ENCODE peak calls at places on chromosome 19, in four cellular contexts. P, L, T and N are unnamed samples.

GRCh38 chr19:19460761-19461265 is 54.5 kb downstream of the TSSK6 start:
- DNase-seq in P (no peak), L (no peak), T (no peak), N (no peak)

GRCh38 chr19:29524912-29525870 is 603 bp upstream of the VSTM2B start:
- DNase-seq in P (no peak), L (no peak), T (no peak), N (no peak)

GRCh38 chr19:47309038-47309437 is 623 bp upstream of the C5AR1 start:
- DNase-seq in P (no peak), L (no peak), T (no peak), N (no peak)

GRCh38 chr19:33171916-33172359 is 22.2 kb upstream of the LRP3 start:
- DNase-seq in P (peak), L (no peak), T (no peak), N (no peak)

GRCh38 chr19:8887364-8887763 is 55.2 kb downstream of the MBD3L1 start:
- DNase-seq in P (no peak), L (no peak), T (no peak), N (no peak)

GRCh38 chr19:8631425-8631819 is 989 bp downstream of the NFILZ start:
- DNase-seq in P (peak), L (no peak), T (peak), N (no peak)

GRCh38 chr19:5397804-5398692 is 57.2 kb upstream of the ZNRF4 start:
- DNase-seq in P (peak), L (no peak), T (peak), N (peak)

GRCh38 chr19:15869109-15869555 is 28.7 kb downstream of the CYP4F2 start:
- DNase-seq in P (peak), L (no peak), T (peak), N (peak)

GRCh38 chr19:1046836-1047695 is 7.2 kb downstream of the ABCA7 start:
- DNase-seq in P (no peak), L (no peak), T (no peak), N (no peak)

GRCh38 chr19:55703790-55704215 is 28.8 kb downstream of the EPN1 start:
- DNase-seq in P (peak), L (no peak), T (no peak), N (peak)

GRCh38 chr19:18487576-18488402 is 34.1 kb downstream of the ELL start:
- DNase-seq in P (no peak), L (no peak), T (no peak), N (no peak)

DNA sequence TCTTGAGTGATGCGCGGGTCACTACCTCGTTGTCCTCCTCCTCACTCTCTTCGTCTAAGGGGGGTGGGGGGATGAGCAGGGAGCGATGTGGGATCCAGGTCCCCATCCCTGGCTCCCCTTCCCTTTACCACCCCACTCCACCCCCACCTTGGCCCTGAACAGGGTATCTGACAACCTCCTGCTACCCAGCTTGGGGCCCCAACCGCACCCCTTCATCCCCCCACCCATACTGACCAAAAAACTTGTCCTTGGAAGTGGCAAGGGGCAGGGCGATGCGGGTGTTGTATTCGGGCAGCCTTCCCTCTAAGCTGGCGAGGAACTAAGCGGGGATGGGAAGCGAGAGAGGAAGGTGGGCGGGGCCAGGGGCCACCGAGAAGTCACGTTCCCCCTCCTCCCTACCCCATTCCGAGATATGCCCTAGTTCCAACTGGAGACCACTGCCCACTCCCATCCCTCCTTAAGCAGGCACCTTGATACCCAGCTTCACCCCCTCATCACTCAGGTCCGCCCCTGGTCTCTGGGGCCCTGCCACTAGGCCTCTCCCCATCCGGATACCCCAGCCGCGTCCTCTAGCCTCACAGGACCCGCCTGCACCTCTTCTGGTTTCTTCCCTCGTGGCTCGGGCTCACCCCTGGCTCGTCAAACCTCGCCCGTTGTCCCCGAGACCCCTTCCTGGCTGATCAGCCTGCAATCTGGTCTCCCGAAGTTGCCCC is 1.9 kb upstream of the RGL3 start:
- DNase-seq in P (no peak), L (no peak), T (no peak), N (no peak)
- TF ChIP-seq CHD4 in P (no peak), L (no peak), T (no peak), N (no peak)

GRCh38 chr19:13983213-13983889 is 22.8 kb downstream of the RFX1 start:
- DNase-seq in P (no peak), L (no peak), T (no peak), N (no peak)
- TF ChIP-seq USF2 in P (no peak), L (no peak), T (no peak), N (no peak)

DNA sequence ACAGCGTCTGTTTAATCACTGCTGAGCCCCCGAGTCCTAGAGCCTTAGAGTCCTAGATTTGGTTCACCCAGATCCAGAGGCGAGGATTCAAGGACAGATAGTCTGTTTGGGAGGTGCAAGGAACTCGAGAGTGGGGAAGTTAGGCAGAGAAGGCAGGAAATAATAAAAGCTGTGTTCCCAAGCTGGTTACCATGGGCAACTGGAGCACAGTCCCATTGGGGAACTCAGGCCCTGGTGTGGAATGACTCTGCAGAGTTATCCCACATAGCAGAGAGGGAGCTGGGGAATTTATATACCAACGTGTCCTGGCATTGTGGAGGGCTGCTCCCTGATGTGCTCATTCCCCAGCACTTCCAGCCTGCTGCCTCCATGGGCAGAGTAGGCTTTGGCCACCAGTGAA is 9.7 kb downstream of the IGSF23 start:
- DNase-seq in P (no peak), L (no peak), T (no peak), N (no peak)
- TF ChIP-seq CHD4 in P (no peak), L (no peak), T (no peak), N (no peak)

GRCh38 chr19:36142496-36142895 is 2.6 kb downstream of the CAPNS1 start:
- DNase-seq in P (no peak), L (no peak), T (no peak), N (no peak)
- TF ChIP-seq USF2 in P (no peak), L (no peak), T (no peak), N (no peak)

DNA sequence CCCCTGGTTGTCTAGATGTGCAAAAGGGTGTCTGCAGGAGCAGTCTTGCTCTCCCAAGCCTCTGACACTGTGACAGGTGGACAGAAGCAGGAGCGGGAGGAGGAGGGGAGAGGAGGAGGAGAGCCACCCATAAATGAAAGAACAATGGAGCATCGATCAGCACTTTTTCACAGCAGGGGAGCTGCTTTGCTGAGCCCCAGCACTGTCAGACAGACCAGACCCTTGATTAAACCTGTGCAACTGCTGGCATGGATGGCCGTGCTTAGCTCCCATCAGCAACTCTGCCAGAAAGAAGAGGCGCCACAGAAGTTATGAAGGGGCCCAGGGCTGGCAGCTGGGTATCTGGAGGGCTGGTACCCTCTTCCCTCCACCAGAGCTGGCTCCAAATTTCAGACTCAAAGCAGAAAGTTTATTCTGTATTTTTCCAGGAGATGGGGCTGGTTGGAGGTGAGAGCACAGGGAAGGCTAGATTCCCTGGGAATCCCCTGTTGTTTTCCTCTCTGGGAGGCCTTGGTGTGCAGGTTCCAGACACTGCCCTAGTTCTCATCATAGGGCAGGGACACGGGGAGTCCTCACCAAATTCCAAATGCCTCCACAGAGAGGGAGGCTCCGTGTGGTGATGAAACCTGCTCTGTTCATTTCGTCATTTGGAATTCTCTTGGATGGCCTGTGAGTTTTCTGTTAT is 1192.2 kb downstream of the UQCRFS1 start:
- DNase-seq in P (no peak), L (no peak), T (no peak), N (no peak)
- TF ChIP-seq CHD4 in P (no peak), L (no peak), T (no peak), N (no peak)

GRCh38 chr19:3615524-3616135 is 9.0 kb upstream of the TBXA2R start:
- DNase-seq in P (no peak), L (no peak), T (no peak), N (no peak)

GRCh38 chr19:3612330-3612729 is 5.7 kb upstream of the TBXA2R start:
- DNase-seq in P (no peak), L (no peak), T (no peak), N (no peak)

GRCh38 chr19:3614858-3615505 is 8.3 kb upstream of the TBXA2R start:
- DNase-seq in P (no peak), L (no peak), T (no peak), N (no peak)

GRCh38 chr19:3612901-3613741 is 6.4 kb upstream of the TBXA2R start:
- DNase-seq in P (no peak), L (no peak), T (no peak), N (peak)

DNA sequence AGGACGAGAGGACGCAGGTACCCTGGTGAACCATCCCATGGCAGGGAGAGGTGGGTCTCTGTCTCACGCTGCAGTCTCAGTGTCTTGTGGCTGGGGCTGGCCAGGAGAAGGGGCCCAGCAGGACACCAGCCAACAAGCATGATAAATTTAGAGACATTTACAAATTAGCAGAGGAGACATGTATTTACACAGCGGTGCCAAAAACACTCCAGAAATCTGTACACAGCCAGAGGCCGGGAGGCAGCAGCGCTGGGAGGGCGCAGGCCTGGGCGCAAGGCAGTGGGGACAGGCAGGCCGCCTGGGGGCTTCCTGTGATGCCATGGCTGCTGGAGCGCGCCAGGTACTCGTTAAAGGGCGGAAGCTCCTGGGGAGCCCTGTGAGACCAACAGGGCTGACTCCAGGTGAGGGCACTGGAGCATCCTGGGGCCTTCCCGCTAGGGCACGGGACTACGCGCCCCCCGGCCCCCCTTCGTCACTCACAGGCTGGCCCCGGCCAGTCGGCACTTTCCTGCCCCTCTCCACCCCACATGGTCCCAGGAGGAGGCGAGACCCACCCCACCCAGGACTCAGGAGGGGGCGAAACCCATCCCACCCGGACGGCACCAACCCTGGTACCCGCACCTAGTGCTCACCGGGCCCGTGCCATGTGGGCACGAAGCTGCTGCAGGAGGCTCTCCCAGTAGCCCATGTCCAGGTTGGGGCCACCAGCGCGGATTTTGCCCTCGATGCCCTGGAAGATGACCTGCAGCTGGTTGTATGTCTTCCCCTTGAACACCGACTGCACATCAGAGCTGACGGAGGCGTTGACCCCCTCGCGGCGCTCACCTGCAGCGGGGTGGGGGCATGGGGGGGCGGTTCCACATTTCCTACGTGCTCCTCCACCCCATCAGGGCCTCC is 7.3 kb upstream of the TBXA2R start:
- DNase-seq in P (no peak), L (no peak), T (no peak), N (no peak)
- TF ChIP-seq USF2 in P (no peak), L (no peak), T (no peak), N (no peak)